ENCODE peak calls at places on chromosomes 16 and 17, in five cellular contexts. One of them, this sample, is unnamed.

GRCh38 chr17:81008140-81008539 is 16.5 kb downstream of the CHMP6 start:
- DNase-seq in fibroblast of lung: no peak
- DNase-seq in A549: no peak
- DNase-seq in AG09309: no peak
- DNase-seq in dorsolateral prefrontal cortex: no peak
- DNase-seq in this sample: no peak

GRCh38 chr16:15897386-15897785 is 9.0 kb upstream of the CEP20 start:
- DNase-seq in fibroblast of lung: no peak
- DNase-seq in A549: no peak
- DNase-seq in AG09309: no peak
- DNase-seq in dorsolateral prefrontal cortex: no peak
- DNase-seq in this sample: no peak

GRCh38 chr16:68752602-68753001 is 15.5 kb downstream of the CDH1 start:
- DNase-seq in A549: peak
- DNase-seq in dorsolateral prefrontal cortex: no peak
- DNase-seq in AG09309: no peak
- DNase-seq in fibroblast of lung: no peak
- DNase-seq in this sample: no peak

GRCh38 chr17:41131979-41132378 is 8.0 kb upstream of the KRTAP4-12 start:
- DNase-seq in A549: peak
- DNase-seq in dorsolateral prefrontal cortex: no peak
- DNase-seq in AG09309: no peak
- DNase-seq in fibroblast of lung: peak
- DNase-seq in this sample: peak

GRCh38 chr16:1331712-1332617 is 1.5 kb upstream of the BAIAP3 start:
- DNase-seq in fibroblast of lung: peak
- DNase-seq in A549: peak
- DNase-seq in dorsolateral prefrontal cortex: no peak
- DNase-seq in AG09309: no peak
- DNase-seq in this sample: no peak

GRCh38 chr17:32123782-32124181 is 18.5 kb upstream of the RHOT1 start:
- DNase-seq in dorsolateral prefrontal cortex: no peak
- DNase-seq in A549: peak
- DNase-seq in AG09309: no peak
- DNase-seq in fibroblast of lung: no peak
- DNase-seq in this sample: peak

GRCh38 chr16:17171250-17172143 is 299.3 kb downstream of the XYLT1 start:
- DNase-seq in fibroblast of lung: no peak
- DNase-seq in A549: no peak
- DNase-seq in AG09309: no peak
- DNase-seq in dorsolateral prefrontal cortex: no peak
- DNase-seq in this sample: no peak

GRCh38 chr16:16982614-16983013 is 488.1 kb downstream of the XYLT1 start:
- DNase-seq in dorsolateral prefrontal cortex: no peak
- DNase-seq in A549: peak
- DNase-seq in fibroblast of lung: no peak
- DNase-seq in AG09309: no peak
- DNase-seq in this sample: no peak

GRCh38 chr17:47829870-47830269 is 1.5 kb downstream of the MRPL10 start:
- DNase-seq in A549: no peak
- DNase-seq in dorsolateral prefrontal cortex: no peak
- DNase-seq in AG09309: no peak
- DNase-seq in fibroblast of lung: no peak
- DNase-seq in this sample: no peak

GRCh38 chr16:47049901-47050583 is 76.6 kb upstream of the DNAJA2 start:
- DNase-seq in dorsolateral prefrontal cortex: no peak
- DNase-seq in fibroblast of lung: no peak
- DNase-seq in A549: no peak
- DNase-seq in AG09309: no peak
- DNase-seq in this sample: no peak
- TF ChIP-seq CTCF in dorsolateral prefrontal cortex: no peak
- TF ChIP-seq CTCF in fibroblast of lung: no peak
- TF ChIP-seq CTCF in A549: no peak
- TF ChIP-seq CTCF in AG09309: no peak
- TF ChIP-seq CTCF in this sample: no peak

DNA sequence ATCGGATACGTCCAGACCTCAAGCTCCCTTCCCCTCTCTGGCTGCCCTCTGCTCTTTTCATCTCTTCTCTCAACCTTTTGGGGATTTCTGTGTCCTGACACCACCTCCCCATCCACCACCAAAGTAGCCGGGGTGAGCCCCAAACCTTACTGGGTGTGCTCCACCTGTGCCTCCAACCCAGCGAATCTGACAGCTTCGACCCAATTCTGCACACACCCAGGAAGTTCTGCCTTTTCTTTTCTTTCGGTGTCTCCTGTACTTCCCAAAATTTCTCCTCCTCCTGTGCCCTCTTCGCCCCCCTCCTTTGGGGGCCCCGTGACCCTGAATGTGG is 562 bp downstream of the KCTD11 start:
- DNase-seq in fibroblast of lung: no peak
- DNase-seq in A549: no peak
- DNase-seq in AG09309: no peak
- DNase-seq in dorsolateral prefrontal cortex: no peak
- DNase-seq in this sample: no peak
- TF ChIP-seq CTCF in fibroblast of lung: no peak
- TF ChIP-seq CTCF in A549: no peak
- TF ChIP-seq CTCF in AG09309: no peak
- TF ChIP-seq CTCF in dorsolateral prefrontal cortex: no peak
- TF ChIP-seq CTCF in this sample: no peak

GRCh38 chr17:6274310-6274709 is 160.6 kb downstream of the AIPL1 start:
- DNase-seq in A549: no peak
- DNase-seq in AG09309: no peak
- DNase-seq in fibroblast of lung: no peak
- DNase-seq in dorsolateral prefrontal cortex: no peak
- DNase-seq in this sample: no peak

GRCh38 chr17:6276711-6277110 is 158.2 kb downstream of the AIPL1 start:
- DNase-seq in dorsolateral prefrontal cortex: no peak
- DNase-seq in A549: no peak
- DNase-seq in fibroblast of lung: no peak
- DNase-seq in AG09309: no peak
- DNase-seq in this sample: no peak

GRCh38 chr17:6279659-6280058 is 155.3 kb downstream of the AIPL1 start:
- DNase-seq in A549: peak
- DNase-seq in AG09309: no peak
- DNase-seq in dorsolateral prefrontal cortex: no peak
- DNase-seq in fibroblast of lung: no peak
- DNase-seq in this sample: peak
- TF ChIP-seq CTCF in A549: peak
- TF ChIP-seq CTCF in AG09309: no peak
- TF ChIP-seq CTCF in dorsolateral prefrontal cortex: no peak
- TF ChIP-seq CTCF in fibroblast of lung: no peak
- TF ChIP-seq CTCF in this sample: peak

GRCh38 chr17:74290340-74290739 is 16.3 kb downstream of the DNAI2 start:
- DNase-seq in dorsolateral prefrontal cortex: no peak
- DNase-seq in fibroblast of lung: no peak
- DNase-seq in A549: no peak
- DNase-seq in AG09309: no peak
- DNase-seq in this sample: no peak
- TF ChIP-seq CTCF in dorsolateral prefrontal cortex: no peak
- TF ChIP-seq CTCF in fibroblast of lung: no peak
- TF ChIP-seq CTCF in A549: no peak
- TF ChIP-seq CTCF in AG09309: no peak
- TF ChIP-seq CTCF in this sample: no peak

GRCh38 chr16:78122774-78123315 is 23.4 kb downstream of the WWOX start:
- DNase-seq in A549: peak
- DNase-seq in AG09309: peak
- DNase-seq in fibroblast of lung: peak
- DNase-seq in dorsolateral prefrontal cortex: no peak
- DNase-seq in this sample: peak
- TF ChIP-seq CTCF in A549: peak
- TF ChIP-seq CTCF in AG09309: peak
- TF ChIP-seq CTCF in fibroblast of lung: peak
- TF ChIP-seq CTCF in dorsolateral prefrontal cortex: peak
- TF ChIP-seq CTCF in this sample: peak

This sample was measured in MCF 10A.